ENCODE peak calls at places on chromosomes 6 and 20, in seven cellular contexts. Z is CD8-positive, alpha-beta T cell; H is ovary; N is K562; E is heart left ventricle; S is OCI-LY7; W is PC-3. L is an unnamed sample.

GRCh38 chr6:145705561-145705960 is 29.8 kb downstream of the EPM2A start:
- DNase-seq in Z (no peak), H (no peak), N (no peak), E (no peak), S (no peak), W (peak; percentile 40), L (no peak)

GRCh38 chr6:144722925-144723324 is 437.8 kb downstream of the UTRN start:
- DNase-seq in Z (no peak), H (no peak), N (no peak), E (no peak), S (no peak), W (no peak), L (no peak)

GRCh38 chr6:128731249-128732165 is 151.4 kb upstream of the LAMA2 start:
- DNase-seq in Z (no peak), H (no peak), N (no peak), E (no peak), S (no peak), W (peak; percentile 65), L (no peak)

GRCh38 chr20:61951695-61952533 is 113.8 kb downstream of the TAF4 start:
- DNase-seq in Z (peak; percentile 43), H (peak; percentile 60), N (peak; percentile 58), E (no peak), S (no peak), W (no peak), L (no peak)

GRCh38 chr20:35871311-35871771 is 83.0 kb downstream of the SCAND1 start:
- DNase-seq in Z (no peak), H (peak; percentile 55), N (no peak), E (no peak), S (no peak), W (no peak), L (peak; percentile 83)

GRCh38 chr6:125102411-125102810 is 51.2 kb upstream of the TPD52L1 start:
- DNase-seq in Z (no peak), H (no peak), N (no peak), E (no peak), S (no peak), W (no peak), L (no peak)

GRCh38 chr6:164404802-164405488 is 904.5 kb downstream of the C6orf118 start:
- DNase-seq in Z (no peak), H (no peak), N (no peak), E (no peak), S (no peak), W (no peak), L (no peak)

GRCh38 chr6:39493174-39493573 is 170.7 kb upstream of the KCNK16 start:
- DNase-seq in Z (no peak), H (no peak), N (no peak), E (no peak), S (no peak), W (peak; percentile 41), L (no peak)

GRCh38 chr6:4210619-4211419 is 75.4 kb upstream of the ECI2 start:
- DNase-seq in Z (peak; percentile 66), H (peak; percentile 48), N (peak; percentile 65), E (peak; percentile 56), S (peak; percentile 64), W (peak; percentile 80), L (peak; percentile 55)

GRCh38 chr6:110319843-110320242 is 38.3 kb downstream of the METTL24 start:
- DNase-seq in Z (no peak), H (no peak), N (no peak), E (no peak), S (no peak), W (no peak), L (no peak)

DNA sequence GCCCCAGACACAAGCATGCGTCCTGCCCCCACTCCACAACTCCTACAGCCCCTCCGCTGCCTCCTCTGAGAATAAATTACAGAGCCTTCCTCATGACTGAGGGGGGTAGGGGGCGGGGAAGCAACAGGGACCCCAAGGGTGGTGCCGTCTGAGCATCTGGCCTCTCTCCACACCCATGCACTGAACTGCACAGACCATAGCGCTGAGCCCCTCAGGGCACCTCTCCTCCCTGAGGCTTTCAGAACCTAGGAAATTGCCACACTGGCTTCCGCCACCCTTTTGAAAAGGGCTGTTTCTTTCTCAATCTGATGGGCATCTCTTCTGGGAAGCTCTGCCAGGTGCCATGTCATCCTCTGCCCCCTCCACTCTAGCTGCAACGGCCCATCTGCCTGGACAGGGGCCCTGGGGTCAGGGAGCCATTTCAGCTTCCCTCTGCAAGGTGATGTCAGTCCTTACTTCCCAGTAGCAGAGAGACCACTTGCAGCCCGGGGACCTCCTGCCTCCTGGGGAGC is 2.5 kb downstream of the CST7 start:
- DNase-seq in Z (peak; percentile 45), H (no peak), N (no peak), E (no peak), S (no peak), W (no peak), L (no peak)
- H3K4me3 ChIP-seq in Z (peak overlapping the region; percentile 15), H (no peak overlapping the region), N (no peak overlapping the region), E (no peak overlapping the region), S (no peak overlapping the region), W (no peak overlapping the region), L (no peak overlapping the region)

GRCh38 chr6:6635291-6635690 is 46.8 kb downstream of the LY86 start:
- DNase-seq in Z (no peak), H (no peak), N (no peak), E (no peak), S (no peak), W (no peak), L (no peak)
- H3K4me1 ChIP-seq in Z (peaks cover 16% of the 10 kb centered on the region), H (no peaks in the 10 kb centered on the region), N (no peaks in the 10 kb centered on the region), E (peaks cover 4% of the 10 kb centered on the region), S (no peaks in the 10 kb centered on the region), W (no peaks in the 10 kb centered on the region), L (no peaks in the 10 kb centered on the region)

DNA sequence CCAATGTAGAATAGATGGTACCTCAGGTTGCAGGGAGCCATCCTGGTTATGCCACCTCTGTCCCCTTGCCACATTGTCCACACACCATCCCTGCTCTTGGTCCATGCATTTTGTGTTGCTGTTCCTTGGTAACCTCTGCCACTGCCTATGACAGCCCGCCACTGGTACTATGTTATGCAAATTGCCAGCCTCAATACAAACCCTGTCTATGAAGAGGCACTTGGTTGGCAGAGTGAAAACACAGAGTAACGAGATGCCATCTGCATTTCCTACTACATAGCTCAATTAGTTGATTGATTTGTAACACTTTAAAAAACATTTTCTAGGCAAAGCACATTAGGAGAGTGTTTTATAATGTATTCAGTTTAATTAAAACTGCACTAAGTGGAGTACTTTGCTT is 817.2 kb downstream of the KIF16B start:
- DNase-seq in Z (no peak), H (no peak), N (no peak), E (no peak), S (no peak), W (no peak), L (no peak)
- H3K9me3 ChIP-seq in Z (no peaks in the 10 kb centered on the region), H (no peaks in the 10 kb centered on the region), N (no peaks in the 10 kb centered on the region), E (no peaks in the 10 kb centered on the region), S (no peaks in the 10 kb centered on the region), W (no peaks in the 10 kb centered on the region), L (no peaks in the 10 kb centered on the region)

GRCh38 chr20:37903317-37904007 is 535 bp downstream of the VSTM2L start:
- DNase-seq in Z (no peak), H (no peak), N (peak; percentile 50), E (no peak), S (no peak), W (no peak), L (no peak)
- H3K4me3 ChIP-seq in Z (no peak overlapping the region), H (no peak overlapping the region), N (peak overlapping the region; percentile 21), E (peak overlapping the region; percentile 48), S (no peak overlapping the region), W (peak overlapping the region; percentile 69), L (peak overlapping the region; percentile 54)

GRCh38 chr20:49581482-49581881 is 13.5 kb upstream of the PTGIS start:
- DNase-seq in Z (no peak), H (no peak), N (no peak), E (no peak), S (no peak), W (no peak), L (no peak)
- H3K4me1 ChIP-seq in Z (no peaks in the 10 kb centered on the region), H (peaks cover 32% of the 10 kb centered on the region), N (peaks cover 3% of the 10 kb centered on the region), E (peaks cover 28% of the 10 kb centered on the region), S (no peaks in the 10 kb centered on the region), W (peaks cover 32% of the 10 kb centered on the region), L (peaks cover 21% of the 10 kb centered on the region)

GRCh38 chr6:168280899-168281245 is 38.7 kb downstream of the DACT2 start:
- DNase-seq in Z (no peak), H (no peak), N (no peak), E (no peak), S (no peak), W (no peak), L (no peak)
- H3K9me3 ChIP-seq in Z (no peaks in the 10 kb centered on the region), H (no peaks in the 10 kb centered on the region), N (no peaks in the 10 kb centered on the region), E (no peaks in the 10 kb centered on the region), S (no peaks in the 10 kb centered on the region), W (no peaks in the 10 kb centered on the region), L (no peaks in the 10 kb centered on the region)

L was measured in SJSA1.